ENCODE peak calls at places on chromosomes 2 and 18, in four cellular contexts. One of them, this sample, is unnamed.

GRCh38 chr2:12728221-12728777 is 11.6 kb downstream of the TRIB2 start:
- DNase-seq in WTC11: no peak
- DNase-seq in A549: no peak
- DNase-seq in GM12878: peak; percentile 93
- DNase-seq in this sample: no peak

GRCh38 chr2:204072443-204073324 is 136.1 kb downstream of the ICOS start:
- DNase-seq in A549: peak; percentile 16
- DNase-seq in GM12878: no peak
- DNase-seq in WTC11: peak; percentile 80
- DNase-seq in this sample: peak; percentile 21

GRCh38 chr2:229027353-229028115 is 243.6 kb downstream of the PID1 start:
- DNase-seq in GM12878: no peak
- DNase-seq in A549: no peak
- DNase-seq in WTC11: no peak
- DNase-seq in this sample: no peak

GRCh38 chr2:176454893-176455810 is 185.9 kb downstream of the MTX2 start:
- DNase-seq in GM12878: no peak
- DNase-seq in WTC11: peak; percentile 94
- DNase-seq in A549: peak; percentile 59
- DNase-seq in this sample: peak; percentile 45

GRCh38 chr2:38109732-38110181 is 33.8 kb upstream of the CYP1B1 start:
- DNase-seq in WTC11: no peak
- DNase-seq in GM12878: no peak
- DNase-seq in A549: peak; percentile 51
- DNase-seq in this sample: no peak

GRCh38 chr2:17878222-17879136 is at the start of gene KCNS3:
- DNase-seq in GM12878: no peak
- DNase-seq in A549: peak; percentile 23
- DNase-seq in WTC11: peak; percentile 56
- DNase-seq in this sample: no peak

GRCh38 chr2:241068136-241068941 is 33.7 kb downstream of the MTERF4 start:
- DNase-seq in GM12878: no peak
- DNase-seq in WTC11: no peak
- DNase-seq in A549: no peak
- DNase-seq in this sample: no peak

GRCh38 chr2:222399038-222399783 is 25.1 kb upstream of the SGPP2 start:
- DNase-seq in A549: no peak
- DNase-seq in GM12878: no peak
- DNase-seq in WTC11: no peak
- DNase-seq in this sample: no peak

GRCh38 chr2:72972744-72973535 is 55.6 kb downstream of the EMX1 start:
- DNase-seq in GM12878: no peak
- DNase-seq in WTC11: no peak
- DNase-seq in A549: no peak
- DNase-seq in this sample: no peak

GRCh38 chr2:26412091-26412673 is 10.5 kb downstream of the DRC1 start:
- DNase-seq in A549: peak; percentile 89
- DNase-seq in GM12878: peak; percentile 37
- DNase-seq in WTC11: no peak
- DNase-seq in this sample: no peak

GRCh38 chr18:9419956-9420631 is 55.2 kb upstream of the RALBP1 start:
- DNase-seq in WTC11: no peak
- DNase-seq in GM12878: no peak
- DNase-seq in A549: no peak
- DNase-seq in this sample: no peak

GRCh38 chr2:61585383-61585782 is 47.2 kb upstream of the XPO1 start:
- DNase-seq in A549: no peak
- DNase-seq in WTC11: no peak
- DNase-seq in GM12878: peak; percentile 48
- DNase-seq in this sample: no peak

GRCh38 chr2:100396483-100396882 is 21.0 kb downstream of the CHST10 start:
- DNase-seq in WTC11: no peak
- DNase-seq in GM12878: no peak
- DNase-seq in A549: no peak
- DNase-seq in this sample: no peak

GRCh38 chr2:100399714-100400113 is 17.8 kb downstream of the CHST10 start:
- DNase-seq in WTC11: no peak
- DNase-seq in GM12878: no peak
- DNase-seq in A549: no peak
- DNase-seq in this sample: no peak

GRCh38 chr2:100397976-100398375 is 19.5 kb downstream of the CHST10 start:
- DNase-seq in WTC11: no peak
- DNase-seq in GM12878: no peak
- DNase-seq in A549: no peak
- DNase-seq in this sample: no peak

GRCh38 chr2:100395532-100396350 is 21.7 kb downstream of the CHST10 start:
- DNase-seq in WTC11: no peak
- DNase-seq in GM12878: no peak
- DNase-seq in A549: no peak
- DNase-seq in this sample: no peak

GRCh38 chr2:100397117-100397860 is 20.2 kb downstream of the CHST10 start:
- DNase-seq in GM12878: no peak
- DNase-seq in WTC11: no peak
- DNase-seq in A549: no peak
- DNase-seq in this sample: no peak
- TF ChIP-seq MAX in GM12878: no peak
- TF ChIP-seq MAX in WTC11: no peak
- TF ChIP-seq MAX in A549: no peak
- TF ChIP-seq MAX in this sample: no peak

GRCh38 chr2:98348066-98348561 is 1.9 kb downstream of the CNGA3 start:
- DNase-seq in WTC11: peak; percentile 67
- DNase-seq in A549: peak; percentile 19
- DNase-seq in GM12878: no peak
- DNase-seq in this sample: no peak
- TF ChIP-seq MAX in WTC11: no peak
- TF ChIP-seq MAX in A549: no peak
- TF ChIP-seq MAX in GM12878: no peak
- TF ChIP-seq MAX in this sample: no peak

GRCh38 chr2:172807011-172807410 is 71.4 kb downstream of the RAPGEF4 start:
- DNase-seq in WTC11: no peak
- DNase-seq in GM12878: no peak
- DNase-seq in A549: no peak
- DNase-seq in this sample: no peak
- TF ChIP-seq MAX in WTC11: no peak
- TF ChIP-seq MAX in GM12878: no peak
- TF ChIP-seq MAX in A549: no peak
- TF ChIP-seq MAX in this sample: no peak

GRCh38 chr2:85318222-85319182 is 9.3 kb downstream of the TGOLN2 start:
- DNase-seq in GM12878: no peak
- DNase-seq in WTC11: no peak
- DNase-seq in A549: no peak
- DNase-seq in this sample: no peak
- TF ChIP-seq MAX in GM12878: no peak
- TF ChIP-seq MAX in WTC11: no peak
- TF ChIP-seq MAX in A549: no peak
- TF ChIP-seq MAX in this sample: no peak

DNA sequence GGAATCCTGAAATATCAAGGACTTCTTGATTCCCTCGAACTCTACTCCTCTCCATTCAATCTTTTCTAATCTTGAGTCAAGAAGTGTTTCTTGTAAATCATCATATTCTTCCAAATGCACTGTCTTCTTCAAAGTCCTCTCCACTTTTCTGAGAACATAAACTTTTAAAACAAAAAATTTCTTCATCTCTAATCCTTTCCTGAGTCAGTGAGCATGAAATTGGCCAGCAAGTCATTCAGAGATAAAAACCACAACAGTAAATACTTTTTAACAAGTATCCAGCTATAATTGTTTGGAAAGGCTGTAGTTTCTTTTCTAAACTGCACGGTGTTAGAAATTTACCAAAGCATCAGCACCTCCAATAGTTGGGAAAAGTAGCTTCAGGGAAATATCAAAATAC is 312.6 kb upstream of the GALNT5 start:
- DNase-seq in GM12878: no peak
- DNase-seq in A549: no peak
- DNase-seq in WTC11: no peak
- DNase-seq in this sample: no peak
- TF ChIP-seq MAX in GM12878: no peak
- TF ChIP-seq MAX in A549: no peak
- TF ChIP-seq MAX in WTC11: no peak
- TF ChIP-seq MAX in this sample: no peak

This sample was measured in HCT116.